ENCODE peak calls at places on chromosomes 1 and 21, in ten cellular contexts. Z, Y, L, M, N, Q, X, I, K and F are unnamed samples.

GRCh38 chr1:43818691-43819090 is 111.4 kb downstream of the ST3GAL3 start:
- DNase-seq in Z (no peak), Y (no peak), L (no peak), M (no peak), N (no peak), Q (no peak), X (no peak), I (no peak), K (no peak), F (no peak)

GRCh38 chr1:209845405-209845725 is 17.6 kb downstream of the UTP25 start:
- DNase-seq in Z (no peak), Y (no peak), L (no peak), M (no peak), N (no peak), Q (no peak), X (no peak), I (no peak), K (no peak), F (no peak)

GRCh38 chr1:223531742-223532341 is 133.7 kb downstream of the CAPN8 start:
- DNase-seq in Z (peak), Y (peak), L (peak), M (peak), N (peak), Q (no peak), X (peak), I (peak), K (peak), F (peak)

GRCh38 chr1:18575620-18576019 is 55.0 kb upstream of the PAX7 start:
- DNase-seq in Z (no peak), Y (peak), L (peak), M (peak), N (no peak), Q (no peak), X (no peak), I (no peak), K (no peak), F (peak)

GRCh38 chr1:33464552-33464951 is 7.9 kb upstream of the ZSCAN20 start:
- DNase-seq in Z (no peak), Y (no peak), L (no peak), M (no peak), N (no peak), Q (no peak), X (no peak), I (no peak), K (no peak), F (no peak)

GRCh38 chr21:31450971-31451370 is 106.9 kb upstream of the TIAM1 start:
- DNase-seq in Z (no peak), Y (no peak), L (no peak), M (no peak), N (no peak), Q (no peak), X (no peak), I (no peak), K (no peak), F (no peak)

GRCh38 chr1:45359882-45360513 is 19.8 kb upstream of the MUTYH start:
- DNase-seq in Z (peak), Y (no peak), L (peak), M (peak), N (peak), Q (peak), X (peak), I (peak), K (peak), F (peak)

GRCh38 chr1:108200627-108201106 is 524 bp upstream of the SLC25A24 start:
- DNase-seq in Z (peak), Y (no peak), L (peak), M (no peak), N (peak), Q (peak), X (peak), I (peak), K (peak), F (no peak)

GRCh38 chr1:67685067-67685557 is at the start of gene GADD45A:
- DNase-seq in Z (peak), Y (peak), L (peak), M (peak), N (peak), Q (peak), X (peak), I (peak), K (peak), F (peak)

GRCh38 chr1:166184897-166185296 is 18.1 kb upstream of the FAM78B start:
- DNase-seq in Z (no peak), Y (no peak), L (no peak), M (no peak), N (no peak), Q (no peak), X (no peak), I (peak), K (no peak), F (no peak)

GRCh38 chr1:219120625-219121544 is 52.8 kb upstream of the LYPLAL1 start:
- DNase-seq in Z (peak), Y (no peak), L (no peak), M (no peak), N (peak), Q (peak), X (no peak), I (peak), K (no peak), F (no peak)

GRCh38 chr1:24901791-24902470 is 28.1 kb downstream of the RUNX3 start:
- DNase-seq in Z (no peak), Y (peak), L (no peak), M (no peak), N (no peak), Q (no peak), X (peak), I (no peak), K (no peak), F (no peak)

GRCh38 chr1:204162498-204163074 is 3.6 kb downstream of the REN start:
- DNase-seq in Z (peak), Y (peak), L (peak), M (peak), N (peak), Q (peak), X (peak), I (peak), K (peak), F (peak)

GRCh38 chr1:151853411-151853930 is at the start of gene THEM5:
- DNase-seq in Z (no peak), Y (no peak), L (no peak), M (no peak), N (no peak), Q (no peak), X (no peak), I (no peak), K (no peak), F (no peak)

GRCh38 chr21:46322351-46323226 is 1.1 kb downstream of the C21orf58 start:
- DNase-seq in Z (peak), Y (no peak), L (no peak), M (no peak), N (no peak), Q (no peak), X (peak), I (no peak), K (peak), F (peak)

GRCh38 chr1:220410681-220411080 is 117.3 kb upstream of the MARK1 start:
- DNase-seq in Z (peak), Y (no peak), L (no peak), M (no peak), N (no peak), Q (no peak), X (no peak), I (no peak), K (peak), F (no peak)